ENCODE peak calls at places on chromosomes 16 and 17, in eight cellular contexts. O is IMR-90, T is uterus, H is fibroblast of pulmonary artery, U is OCI-LY7, F is dorsolateral prefrontal cortex, K is GM06990, Z is A549. I is an unnamed sample.
A peak's percentile ranks its signal among the peaks of the same experiment; 100 is the strongest.

GRCh38 chr16:67910162-67910561 is 17.1 kb downstream of the PSKH1 start:
- DNase-seq in Z (no peak), T (no peak), H (peak; percentile 53), K (no peak), F (peak; percentile 90), U (peak; percentile 50), O (peak; percentile 69), I (peak; percentile 52)

GRCh38 chr17:74601944-74602572 is 10.0 kb upstream of the CD300LD start:
- DNase-seq in T (no peak), F (no peak), O (peak; percentile 15), U (peak; percentile 54), H (peak; percentile 49), K (no peak), Z (peak; percentile 70), I (peak; percentile 60)

GRCh38 chr17:53996131-53996530 is 173.4 kb downstream of the KIF2B start:
- DNase-seq in F (no peak), U (no peak), Z (no peak), H (no peak), T (no peak), O (no peak), K (no peak), I (no peak)

GRCh38 chr16:83517398-83517797 is 290.4 kb upstream of the HSBP1 start:
- DNase-seq in Z (no peak), U (no peak), O (no peak), F (no peak), T (no peak), H (no peak), K (no peak), I (no peak)

GRCh38 chr17:7716299-7716886 is 1.2 kb upstream of the DNAH2 start:
- DNase-seq in K (no peak), H (no peak), F (no peak), O (no peak), Z (no peak), T (no peak), U (no peak), I (no peak)

GRCh38 chr17:19629449-19629848 is 19.1 kb upstream of the ALDH3A2 start:
- DNase-seq in T (no peak), Z (no peak), H (no peak), K (no peak), F (no peak), U (no peak), O (no peak), I (no peak)

GRCh38 chr17:76370261-76370993 is 14.0 kb upstream of the SPHK1 start:
- DNase-seq in U (peak; percentile 52), O (peak; percentile 98), Z (peak; percentile 62), T (peak; percentile 76), F (no peak), H (peak; percentile 95), K (no peak), I (no peak)

GRCh38 chr16:23254338-23254737 is 47.8 kb upstream of the SCNN1B start:
- DNase-seq in O (peak; percentile 48), U (no peak), F (no peak), K (no peak), Z (no peak), T (no peak), H (no peak), I (no peak)

GRCh38 chr17:61218438-61218837 is 181.2 kb upstream of the TBX2 start:
- DNase-seq in U (no peak), T (no peak), H (peak; percentile 66), Z (peak; percentile 12), O (peak; percentile 86), K (no peak), F (no peak), I (peak; percentile 29)

GRCh38 chr17:4409659-4410058 is 24.1 kb upstream of the SPNS3 start:
- DNase-seq in K (no peak), O (peak; percentile 18), F (no peak), Z (no peak), T (no peak), H (no peak), U (no peak), I (no peak)

GRCh38 chr17:4576729-4577322 is 7.5 kb upstream of the SMTNL2 start:
- DNase-seq in O (no peak), T (no peak), Z (no peak), U (no peak), K (no peak), F (no peak), H (no peak), I (no peak)

GRCh38 chr17:521561-522325 is 169.1 kb upstream of the RPH3AL start:
- DNase-seq in Z (no peak), U (no peak), K (no peak), F (no peak), T (no peak), H (no peak), O (no peak), I (no peak)

GRCh38 chr17:147796-148740 is 10.7 kb downstream of the SCGB1C2 start:
- DNase-seq in F (peak; percentile 19), Z (no peak), K (no peak), H (no peak), O (no peak), U (no peak), T (peak; percentile 9), I (no peak)

GRCh38 chr16:24246911-24247607 is 9.1 kb upstream of the CACNG3 start:
- DNase-seq in T (no peak), O (no peak), H (no peak), U (no peak), F (no peak), Z (no peak), K (no peak), I (no peak)

GRCh38 chr17:80524150-80524712 is 20.4 kb upstream of the RPTOR start:
- DNase-seq in H (no peak), Z (no peak), T (no peak), K (no peak), U (no peak), O (no peak), F (no peak), I (no peak)

GRCh38 chr16:29114476-29115012 is 129.7 kb downstream of the LAT start:
- DNase-seq in O (no peak), K (no peak), H (no peak), F (no peak), Z (no peak), U (no peak), T (no peak), I (no peak)

GRCh38 chr17:73346763-73347162 is 35.0 kb upstream of the CDC42EP4 start:
- DNase-seq in Z (no peak), H (no peak), K (no peak), T (no peak), O (no peak), F (no peak), U (no peak), I (no peak)

GRCh38 chr16:77683845-77684526 is 38.3 kb upstream of the NUDT7 start:
- DNase-seq in Z (no peak), K (no peak), F (no peak), H (no peak), U (no peak), T (no peak), O (no peak), I (no peak)

GRCh38 chr17:82309656-82310570 is 7.5 kb downstream of the CD7 start:
- DNase-seq in K (no peak), O (no peak), Z (no peak), T (no peak), F (no peak), U (no peak), H (no peak), I (no peak)

DNA sequence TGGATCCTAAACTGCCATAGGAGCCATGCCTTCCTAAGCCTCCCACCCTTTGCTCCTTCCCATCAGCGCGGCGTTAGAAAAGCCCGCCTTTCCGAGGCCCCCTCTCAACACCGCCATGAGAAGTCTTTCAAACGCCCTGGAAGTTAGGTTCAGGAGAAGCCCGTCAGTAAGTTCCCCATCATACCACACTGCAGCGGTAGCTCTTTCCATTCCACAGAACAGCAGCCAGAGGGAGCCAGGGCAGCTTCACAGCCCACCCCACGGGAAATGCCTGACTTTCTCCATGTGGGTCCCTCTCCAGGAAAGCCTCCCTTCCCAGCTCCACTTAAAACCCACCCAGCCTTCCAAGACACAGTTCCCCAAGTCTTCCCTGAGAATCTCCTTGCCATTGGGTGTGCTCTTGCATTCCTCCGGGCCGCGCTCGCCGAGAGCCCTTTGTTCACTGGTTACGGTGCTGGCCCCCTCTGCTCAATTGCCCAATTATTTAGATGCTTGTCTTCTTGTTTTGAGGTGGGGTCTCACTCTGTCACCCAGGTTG is 28.7 kb downstream of the KIAA0513 start:
- DNase-seq in F (no peak), U (peak; percentile 14), K (no peak), Z (no peak), H (peak; percentile 30), T (peak; percentile 43), O (peak; percentile 36), I (no peak)
- TF ChIP-seq CTCF in F (peak; percentile 23), U (peak; percentile 55), K (peak; percentile 32), Z (no peak), H (peak; percentile 53), T (no peak), O (peak; percentile 44), I (no peak)

GRCh38 chr16:76311260-76311659 is 34.1 kb downstream of the CNTNAP4 start:
- DNase-seq in F (no peak), Z (no peak), O (no peak), U (no peak), T (no peak), K (no peak), H (no peak), I (no peak)

GRCh38 chr16:76309639-76310335 is 32.6 kb downstream of the CNTNAP4 start:
- DNase-seq in O (no peak), F (no peak), K (no peak), U (no peak), Z (no peak), T (no peak), H (no peak), I (no peak)
- H3K4me3 ChIP-seq in O (no peak overlapping the region), F (no peak overlapping the region), K (no peak overlapping the region), U (no peak overlapping the region), Z (no peak overlapping the region), T (no peak overlapping the region), H (no peak overlapping the region), I (no peak overlapping the region)

GRCh38 chr16:3058173-3059030 is 7.0 kb upstream of the IL32 start:
- DNase-seq in Z (peak; percentile 64), K (peak; percentile 53), O (no peak), U (peak; percentile 81), H (peak; percentile 23), T (peak; percentile 41), F (no peak), I (peak; percentile 72)
- TF ChIP-seq CTCF in Z (no peak), K (peak; percentile 54), O (no peak), U (no peak), H (no peak), T (no peak), F (no peak), I (peak; percentile 40)

GRCh38 chr16:66525396-66526180 is 24.3 kb downstream of the TK2 start:
- DNase-seq in H (no peak), F (peak; percentile 15), U (no peak), K (no peak), Z (no peak), O (no peak), T (no peak), I (no peak)

GRCh38 chr16:66522816-66523590 is 26.9 kb downstream of the TK2 start:
- DNase-seq in K (no peak), Z (no peak), U (no peak), O (no peak), H (no peak), F (no peak), T (no peak), I (no peak)

GRCh38 chr16:66524601-66525164 is 25.2 kb downstream of the TK2 start:
- DNase-seq in T (no peak), F (no peak), K (peak; percentile 79), H (no peak), U (peak; percentile 92), Z (no peak), O (no peak), I (peak; percentile 89)

GRCh38 chr16:66521951-66522771 is 27.8 kb downstream of the TK2 start:
- DNase-seq in T (no peak), F (no peak), O (peak; percentile 76), K (peak; percentile 82), Z (no peak), U (peak; percentile 14), H (peak; percentile 67), I (peak; percentile 94)

GRCh38 chr16:66523861-66524354 is 26.0 kb downstream of the TK2 start:
- DNase-seq in T (no peak), F (no peak), K (peak; percentile 72), O (no peak), H (peak; percentile 41), U (peak; percentile 88), Z (no peak), I (peak; percentile 82)
- H3K4me3 ChIP-seq in T (no peak overlapping the region), F (no peak overlapping the region), K (no peak overlapping the region), O (no peak overlapping the region), H (no peak overlapping the region), U (peak overlapping the region; percentile 35), Z (no peak overlapping the region), I (no peak overlapping the region)